ENCODE peak calls at places on chromosomes 3 and 15, in eight cellular contexts. D is tibial artery, S is Karpas-422, E is fibroblast of lung, M is Panc1, X is IMR-90, U is body of pancreas, Y is cardiac muscle cell. V is an unnamed sample. For H3K27me3, the result is how much of the 10 kb centered on the place peaks cover.

GRCh38 chr3:72185549-72186484 is 400.9 kb upstream of the PROK2 start:
- DNase-seq in D (no peak), S (peak), E (peak), M (no peak), X (peak), U (no peak), Y (no peak), V (no peak)

GRCh38 chr15:84023636-84024035 is 211.9 kb upstream of the GOLGA6L4 start:
- DNase-seq in D (no peak), S (peak), E (peak), M (no peak), X (peak), U (peak), Y (peak), V (peak)

GRCh38 chr3:133040696-133041523 is 2.7 kb downstream of the TMEM108 start:
- DNase-seq in D (peak), S (peak), E (peak), M (peak), X (peak), U (peak), Y (peak), V (peak)

GRCh38 chr3:99925584-99925983 is 107.9 kb downstream of the CMSS1 start:
- DNase-seq in D (peak), S (no peak), E (peak), M (no peak), X (peak), U (peak), Y (no peak), V (no peak)

GRCh38 chr15:101168463-101168824 is 83.4 kb downstream of the CHSY1 start:
- DNase-seq in D (peak), S (no peak), E (peak), M (no peak), X (peak), U (peak), Y (no peak), V (no peak)

GRCh38 chr3:138114431-138114918 is 933 bp downstream of the DZIP1L start:
- DNase-seq in D (no peak), S (no peak), E (peak), M (no peak), X (peak), U (no peak), Y (peak), V (peak)

GRCh38 chr3:137992592-137992991 is 17.4 kb upstream of the CLDN18 start:
- DNase-seq in D (no peak), S (no peak), E (peak), M (no peak), X (peak), U (no peak), Y (no peak), V (no peak)

GRCh38 chr15:94206463-94207167 is 24.7 kb upstream of the MCTP2 start:
- DNase-seq in D (no peak), S (no peak), E (peak), M (no peak), X (peak), U (no peak), Y (no peak), V (no peak)

GRCh38 chr15:64447536-64448315 is 12.7 kb upstream of the ZNF609 start:
- DNase-seq in D (no peak), S (no peak), E (no peak), M (no peak), X (no peak), U (no peak), Y (no peak), V (no peak)

GRCh38 chr3:144636833-144637232 is 665.2 kb downstream of the DIPK2A start:
- DNase-seq in D (no peak), S (no peak), E (no peak), M (no peak), X (no peak), U (no peak), Y (peak), V (no peak)

GRCh38 chr3:154086286-154086685 is 34.9 kb upstream of the ARHGEF26 start:
- DNase-seq in D (no peak), S (no peak), E (no peak), M (no peak), X (no peak), U (no peak), Y (no peak), V (no peak)

GRCh38 chr15:29925227-29926082 is 103.2 kb upstream of the TJP1 start:
- DNase-seq in D (peak), S (peak), E (peak), M (no peak), X (peak), U (peak), Y (peak), V (peak)

GRCh38 chr3:5010706-5011554 is 31.7 kb downstream of the BHLHE40 start:
- DNase-seq in D (no peak), S (no peak), E (no peak), M (no peak), X (peak), U (no peak), Y (no peak), V (no peak)

GRCh38 chr3:140117111-140117526 is 182.1 kb downstream of the CLSTN2 start:
- DNase-seq in D (no peak), S (peak), E (no peak), M (no peak), X (no peak), U (no peak), Y (no peak), V (no peak)

GRCh38 chr3:187919018-187919417 is 173.8 kb upstream of the BCL6 start:
- DNase-seq in D (no peak), S (peak), E (peak), M (no peak), X (no peak), U (no peak), Y (no peak), V (no peak)

GRCh38 chr15:91468861-91469260 is 368.8 kb downstream of the SV2B start:
- DNase-seq in D (no peak), S (no peak), E (no peak), M (no peak), X (no peak), U (no peak), Y (no peak), V (no peak)

GRCh38 chr15:27564656-27565055 is 534.5 kb downstream of the OCA2 start:
- DNase-seq in D (no peak), S (no peak), E (no peak), M (no peak), X (no peak), U (no peak), Y (no peak), V (no peak)

DNA sequence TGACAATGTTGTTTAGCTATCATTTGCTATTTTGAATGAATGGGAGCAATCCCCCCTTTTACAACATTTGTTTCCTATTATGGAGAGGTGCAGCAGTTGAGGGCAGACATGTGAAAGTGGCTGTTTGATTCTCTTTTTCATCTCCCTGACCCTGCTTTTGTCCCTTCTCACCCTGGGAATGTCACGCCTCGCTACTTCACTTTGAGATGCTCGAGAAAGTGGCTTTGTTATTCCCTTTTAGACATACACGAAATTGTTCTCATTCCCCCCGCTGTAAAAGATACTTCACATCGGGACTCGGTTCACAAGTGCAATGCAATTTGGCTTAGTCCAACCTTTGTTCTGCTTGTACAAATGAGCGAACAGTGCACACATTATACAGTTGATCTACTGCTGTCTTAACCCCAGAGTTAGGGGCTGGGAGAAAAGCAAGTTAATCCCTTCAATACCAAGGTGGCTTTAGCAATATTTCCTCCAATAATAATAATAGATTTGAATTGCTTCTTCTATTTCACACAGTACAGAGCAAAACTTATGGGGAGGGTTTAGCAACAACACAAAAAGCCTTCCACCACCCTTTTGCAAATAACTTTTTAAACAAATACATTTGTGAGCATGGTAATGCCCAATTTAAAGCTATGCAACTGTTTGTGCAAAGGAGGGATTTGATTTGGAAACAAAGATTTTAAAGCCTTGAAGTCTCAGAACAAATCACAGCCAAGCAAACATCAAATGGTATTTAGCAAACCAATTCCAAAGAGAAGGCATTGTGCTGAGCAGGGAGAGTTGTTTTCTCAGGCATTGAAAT is 5.7 kb upstream of the FOXB1 start:
- DNase-seq in D (no peak), S (no peak), E (no peak), M (no peak), X (no peak), U (no peak), Y (no peak), V (peak)
- H3K27me3 ChIP-seq in D (under half), S (under half), E (half or more), M (half or more), X (half or more), U (half or more), Y (half or more), V (half or more)

GRCh38 chr15:70024521-70024920 is 73.2 kb downstream of the TLE3 start:
- DNase-seq in D (peak), S (no peak), E (no peak), M (no peak), X (no peak), U (no peak), Y (no peak), V (no peak)

GRCh38 chr15:70023769-70024491 is 73.8 kb downstream of the TLE3 start:
- DNase-seq in D (peak), S (no peak), E (peak), M (no peak), X (peak), U (peak), Y (peak), V (peak)

GRCh38 chr15:70027518-70027917 is 70.2 kb downstream of the TLE3 start:
- DNase-seq in D (no peak), S (no peak), E (no peak), M (no peak), X (no peak), U (no peak), Y (no peak), V (no peak)

GRCh38 chr15:70026991-70027390 is 70.7 kb downstream of the TLE3 start:
- DNase-seq in D (peak), S (no peak), E (no peak), M (no peak), X (no peak), U (no peak), Y (no peak), V (no peak)

GRCh38 chr15:70025413-70026296 is 72.1 kb downstream of the TLE3 start:
- DNase-seq in D (peak), S (no peak), E (no peak), M (no peak), X (no peak), U (no peak), Y (no peak), V (no peak)
- H3K27me3 ChIP-seq in D (under half), S (under half), E (under half), M (under half), X (half or more), U (under half), Y (under half), V (under half)

GRCh38 chr3:61847784-61848462 is 286.6 kb downstream of the PTPRG start:
- DNase-seq in D (peak), S (no peak), E (peak), M (no peak), X (no peak), U (no peak), Y (peak), V (peak)
- H3K27me3 ChIP-seq in D (under half), S (under half), E (under half), M (under half), X (under half), U (under half), Y (under half), V (under half)

GRCh38 chr3:27715454-27715806 is 6.7 kb downstream of the EOMES start:
- DNase-seq in D (no peak), S (no peak), E (no peak), M (no peak), X (no peak), U (no peak), Y (no peak), V (no peak)

GRCh38 chr3:27715863-27716262 is 6.3 kb downstream of the EOMES start:
- DNase-seq in D (no peak), S (no peak), E (no peak), M (no peak), X (no peak), U (no peak), Y (no peak), V (no peak)

GRCh38 chr3:27716309-27716708 is 5.8 kb downstream of the EOMES start:
- DNase-seq in D (no peak), S (no peak), E (no peak), M (no peak), X (no peak), U (no peak), Y (no peak), V (no peak)

GRCh38 chr3:27718459-27718858 is 3.7 kb downstream of the EOMES start:
- DNase-seq in D (no peak), S (no peak), E (no peak), M (no peak), X (no peak), U (no peak), Y (no peak), V (no peak)

GRCh38 chr3:27717200-27717852 is 4.8 kb downstream of the EOMES start:
- DNase-seq in D (no peak), S (no peak), E (no peak), M (no peak), X (no peak), U (no peak), Y (no peak), V (no peak)
- H3K27me3 ChIP-seq in D (under half), S (under half), E (under half), M (under half), X (half or more), U (under half), Y (half or more), V (under half)

DNA sequence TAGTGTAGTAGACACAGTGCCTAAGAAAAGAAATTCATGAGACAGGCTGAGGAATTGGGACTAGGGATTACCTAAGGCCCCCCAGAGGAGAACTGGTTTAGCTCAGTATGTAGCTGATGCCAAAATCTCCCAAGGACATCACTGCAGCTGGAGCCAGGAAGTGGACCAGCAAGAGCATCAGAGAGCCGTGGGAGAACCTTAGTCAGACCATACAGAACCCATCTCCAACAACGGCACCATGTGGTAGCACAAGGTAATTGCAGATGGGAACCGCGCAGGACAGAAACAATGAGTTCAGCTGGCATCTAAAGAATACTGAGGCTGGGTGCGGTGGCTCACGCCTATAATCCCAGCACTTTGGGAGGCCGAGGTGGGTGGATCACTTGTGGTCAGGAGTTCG is 81.7 kb downstream of the WNT5A start:
- DNase-seq in D (no peak), S (peak), E (peak), M (no peak), X (peak), U (no peak), Y (peak), V (peak)
- H3K27me3 ChIP-seq in D (under half), S (under half), E (under half), M (under half), X (under half), U (under half), Y (under half), V (under half)

DNA sequence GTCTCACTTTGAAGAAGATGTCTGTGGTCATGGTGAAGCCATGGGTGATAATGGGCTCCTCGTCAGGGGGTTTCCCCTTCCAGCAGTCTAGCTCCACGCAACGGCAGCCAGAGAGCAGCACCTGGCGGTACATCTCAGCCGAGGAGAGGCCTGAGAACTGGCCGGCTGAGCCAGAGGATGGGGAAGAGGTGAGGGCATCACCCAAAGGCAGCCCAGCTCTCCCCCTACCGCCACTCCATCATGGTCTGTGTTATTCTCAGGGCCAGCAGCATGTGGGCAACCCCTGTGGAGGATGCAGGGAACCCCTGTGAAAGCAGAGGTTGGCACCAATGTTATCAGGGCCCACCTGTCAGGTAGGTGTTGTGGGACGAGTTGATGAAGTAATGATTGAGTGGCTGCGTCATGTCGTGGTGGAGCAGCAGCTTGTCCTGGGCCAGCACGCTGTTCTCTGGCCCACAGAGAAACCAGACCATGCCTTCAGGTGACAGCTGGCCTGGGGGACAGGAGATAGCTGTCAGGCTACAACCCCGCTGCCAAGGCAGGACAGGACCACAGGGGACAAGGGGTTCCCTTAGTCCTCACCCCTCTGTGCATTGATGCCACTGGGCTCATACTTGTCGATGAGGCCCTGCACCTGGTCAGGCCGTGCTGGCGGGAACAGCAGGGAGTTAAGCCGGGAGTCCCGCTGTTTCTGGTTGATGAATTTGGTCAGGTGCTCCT is 9.4 kb downstream of the PLCB2 start:
- DNase-seq in D (no peak), S (no peak), E (no peak), M (no peak), X (no peak), U (no peak), Y (no peak), V (no peak)
- H3K27me3 ChIP-seq in D (under half), S (under half), E (under half), M (under half), X (half or more), U (under half), Y (under half), V (under half)

GRCh38 chr3:85903434-85903833 is 944.6 kb downstream of the CADM2 start:
- DNase-seq in D (no peak), S (no peak), E (no peak), M (no peak), X (no peak), U (no peak), Y (no peak), V (no peak)
- H3K27me3 ChIP-seq in D (under half), S (under half), E (under half), M (under half), X (under half), U (under half), Y (under half), V (under half)

GRCh38 chr3:195705081-195705991 is 15.4 kb upstream of the MUC20 start:
- DNase-seq in D (no peak), S (peak), E (no peak), M (no peak), X (no peak), U (no peak), Y (no peak), V (no peak)
- H3K27me3 ChIP-seq in D (under half), S (under half), E (under half), M (under half), X (under half), U (under half), Y (under half), V (under half)

GRCh38 chr15:74963213-74963612 is 6.6 kb upstream of the RPP25 start:
- DNase-seq in D (no peak), S (no peak), E (no peak), M (no peak), X (no peak), U (no peak), Y (no peak), V (no peak)
- H3K27me3 ChIP-seq in D (under half), S (under half), E (under half), M (under half), X (under half), U (under half), Y (under half), V (under half)

GRCh38 chr3:185115371-185115770 is 37.5 kb downstream of the C3orf70 start:
- DNase-seq in D (no peak), S (no peak), E (no peak), M (no peak), X (no peak), U (no peak), Y (no peak), V (no peak)
- H3K27me3 ChIP-seq in D (under half), S (under half), E (under half), M (under half), X (under half), U (under half), Y (under half), V (under half)

V was measured in HAP-1.